ENCODE peak calls at places on chromosomes 1 and 21, in five cellular contexts. I is SJSA1, D is left lung, S is brain microvascular endothelial cell, Y is spleen. N is an unnamed sample. For H3K36me3 and H3K27me3, the result is how much of the 10 kb centered on the place peaks cover.

GRCh38 chr1:97743129-97743528 is 177.7 kb downstream of the DPYD start:
- DNase-seq in S (no peak), D (no peak), I (no peak), Y (no peak), N (no peak)

GRCh38 chr1:10380594-10381275 is 18.1 kb upstream of the PGD start:
- DNase-seq in I (peak), D (no peak), S (peak), Y (no peak), N (peak)

GRCh38 chr1:112579801-112580510 is 39.0 kb downstream of the ST7L start:
- DNase-seq in S (no peak), Y (no peak), I (no peak), D (no peak), N (no peak)

GRCh38 chr1:2641381-2642130 is 8.7 kb upstream of the MMEL1 start:
- DNase-seq in Y (peak), I (no peak), S (no peak), D (no peak), N (no peak)

GRCh38 chr1:43509007-43509739 is 21.5 kb upstream of the PTPRF start:
- DNase-seq in Y (no peak), I (no peak), S (no peak), D (no peak), N (no peak)

GRCh38 chr1:23021834-23022233 is 2.6 kb downstream of the KDM1A start:
- DNase-seq in D (no peak), I (no peak), Y (no peak), S (no peak), N (no peak)

GRCh38 chr21:45822429-45823099 is 159.0 kb upstream of the COL6A1 start:
- DNase-seq in I (no peak), D (no peak), Y (no peak), S (no peak), N (no peak)

GRCh38 chr21:33552093-33552998 is 9.5 kb downstream of the SON start:
- DNase-seq in Y (no peak), S (no peak), I (no peak), D (no peak), N (no peak)

GRCh38 chr1:164999135-164999534 is 357.4 kb downstream of the LMX1A start:
- DNase-seq in D (no peak), S (no peak), Y (no peak), I (no peak), N (no peak)

GRCh38 chr1:192747942-192748341 is 60.9 kb upstream of the RGS2 start:
- DNase-seq in D (no peak), Y (no peak), I (no peak), S (no peak), N (no peak)

GRCh38 chr1:204859885-204860284 is 10.8 kb upstream of the NFASC start:
- DNase-seq in D (no peak), I (no peak), Y (no peak), S (no peak), N (no peak)

GRCh38 chr1:180953791-180954721 is 41.4 kb downstream of the KIAA1614 start:
- DNase-seq in Y (peak), D (peak), S (no peak), I (no peak), N (no peak)

GRCh38 chr21:29104239-29104708 is 26.2 kb upstream of the MAP3K7CL start:
- DNase-seq in Y (no peak), D (no peak), S (no peak), I (no peak), N (no peak)

GRCh38 chr1:59730759-59731478 is 83.8 kb upstream of the HOOK1 start:
- DNase-seq in I (peak), D (peak), Y (no peak), S (peak), N (peak)

DNA sequence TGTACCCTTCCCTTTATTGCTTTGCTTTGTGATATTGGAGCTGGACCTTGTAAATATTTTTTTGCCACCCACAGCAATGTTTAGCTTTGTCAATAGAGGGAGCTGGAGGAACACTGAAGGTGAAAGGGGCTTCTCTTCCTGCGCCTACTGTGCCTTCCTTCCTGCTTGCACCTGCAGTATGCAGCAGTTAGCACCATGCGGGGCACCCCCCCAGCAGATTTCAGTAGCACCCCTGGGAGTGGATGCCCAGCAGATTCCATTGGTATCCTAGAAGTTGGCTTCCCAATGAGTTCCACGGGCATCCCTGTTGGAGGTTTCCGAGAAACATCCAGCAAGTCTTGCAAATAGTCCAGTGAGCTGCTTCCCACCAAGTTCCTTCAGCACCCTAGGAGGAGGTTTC is 25.6 kb downstream of the S100A10 start:
- DNase-seq in D (no peak), Y (no peak), S (peak), I (peak), N (no peak)
- H3K4me3 ChIP-seq in D (no peak), Y (no peak), S (no peak), I (no peak), N (no peak)

DNA sequence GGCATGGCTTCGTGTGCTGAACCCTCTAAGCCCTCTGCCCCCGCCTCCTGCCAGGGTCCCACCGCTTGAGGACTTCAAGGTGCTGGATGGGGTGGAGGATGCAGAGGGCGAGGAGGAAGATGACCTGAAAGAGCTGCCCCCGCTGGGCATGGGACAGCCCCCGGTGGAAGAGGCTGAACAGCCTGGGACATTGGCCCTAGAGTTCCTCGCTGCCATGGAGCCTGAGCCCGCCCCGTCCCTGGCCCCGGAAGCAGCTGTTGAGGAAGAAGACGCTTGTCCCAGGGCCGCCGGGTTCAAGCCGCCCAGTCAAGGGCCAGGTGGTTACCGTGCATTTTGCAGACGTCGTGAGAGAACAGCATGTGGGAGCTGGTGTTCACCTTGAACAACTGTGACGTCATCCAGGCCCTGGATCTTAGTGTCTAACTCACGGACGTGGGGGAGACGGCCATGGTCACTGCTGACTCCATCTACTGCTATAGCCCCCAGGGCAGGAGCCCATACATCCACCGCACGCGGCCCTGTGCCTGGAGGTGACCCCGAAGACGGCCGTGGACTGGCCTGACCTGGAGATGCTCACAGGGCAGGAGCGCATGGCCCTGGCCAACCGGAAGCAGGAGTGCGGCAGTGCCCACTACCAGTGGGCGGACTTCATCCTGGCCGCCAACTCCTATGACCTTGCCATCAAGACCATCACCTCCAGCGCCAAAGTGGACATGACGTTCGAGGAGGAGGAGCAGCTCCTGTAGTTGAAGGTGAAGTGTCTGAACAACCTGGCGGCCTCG is 90.1 kb downstream of the PPP1R12B start:
- DNase-seq in D (no peak), I (no peak), S (no peak), Y (no peak), N (no peak)
- H3K36me3 ChIP-seq in D (half or more), I (under half), S (under half), Y (under half), N (under half)

DNA sequence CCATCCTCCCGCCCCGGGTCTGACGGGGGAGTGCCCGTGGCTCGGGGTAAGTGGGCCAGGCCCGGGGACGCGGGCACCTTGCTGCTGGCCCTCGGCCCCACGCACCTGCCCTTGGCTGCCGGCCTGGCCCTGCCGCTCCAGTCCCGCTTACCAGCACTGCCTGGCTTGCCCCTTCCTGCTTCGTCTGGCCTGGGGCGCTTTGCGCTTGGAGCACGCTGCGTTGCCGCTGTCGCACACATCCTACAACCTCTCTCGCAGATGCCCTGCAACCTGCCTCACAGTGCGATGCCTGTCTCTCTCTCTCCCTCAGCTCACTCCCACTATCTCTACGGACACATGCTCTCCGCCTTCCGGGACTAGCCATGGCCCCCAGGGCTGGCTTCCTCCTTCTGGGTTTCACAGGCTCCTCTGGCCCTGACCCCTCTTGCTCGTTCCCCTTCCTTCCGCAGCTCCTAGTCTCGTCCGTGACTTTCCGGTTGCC is 9.7 kb downstream of the MYOG start:
- DNase-seq in D (no peak), S (no peak), I (no peak), Y (peak), N (no peak)
- H3K27me3 ChIP-seq in D (under half), S (under half), I (under half), Y (under half), N (under half)

GRCh38 chr1:231751624-231751897 is 125.0 kb downstream of the DISC1 start:
- DNase-seq in D (no peak), I (no peak), S (no peak), Y (no peak), N (no peak)

GRCh38 chr1:231748744-231749143 is 122.2 kb downstream of the DISC1 start:
- DNase-seq in S (no peak), Y (no peak), I (no peak), D (no peak), N (no peak)

GRCh38 chr1:231753313-231753712 is 126.7 kb downstream of the DISC1 start:
- DNase-seq in D (no peak), Y (no peak), S (no peak), I (no peak), N (no peak)

GRCh38 chr1:231750818-231751623 is 124.4 kb downstream of the DISC1 start:
- DNase-seq in I (no peak), D (no peak), S (no peak), Y (no peak), N (no peak)

GRCh38 chr1:231750296-231750695 is 123.7 kb downstream of the DISC1 start:
- DNase-seq in D (no peak), I (no peak), S (no peak), Y (no peak), N (no peak)
- H3K4me3 ChIP-seq in D (no peak), I (no peak), S (no peak), Y (no peak), N (no peak)

DNA sequence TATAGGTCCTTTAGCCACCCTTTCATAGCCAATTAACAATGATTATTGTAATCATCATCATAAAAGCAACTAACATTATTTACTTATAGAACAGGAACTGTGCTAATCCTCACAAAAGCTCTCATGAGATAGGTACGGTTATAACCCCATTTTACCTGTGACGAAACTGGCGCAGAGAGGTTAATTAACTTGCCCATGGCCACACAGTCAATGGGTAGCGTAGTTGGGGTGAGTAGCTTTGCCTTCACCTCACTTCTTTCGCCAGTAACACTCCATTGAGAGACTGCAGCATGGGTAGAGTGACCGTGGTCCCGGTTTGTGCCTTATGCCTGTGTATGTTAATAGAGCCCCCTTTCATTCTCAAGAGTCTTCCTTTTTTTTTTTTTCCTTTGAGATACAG is 10.3 kb downstream of the NIPAL3 start:
- DNase-seq in S (no peak), D (no peak), I (no peak), Y (no peak), N (no peak)
- H3K36me3 ChIP-seq in S (under half), D (under half), I (under half), Y (under half), N (under half)

N was measured in MG63.